ENCODE peak calls at places on chromosomes 12 and 14, in eight cellular contexts. One of them, this sample, is unnamed. For H3K9me3, the result is how much of the 10 kb centered on the place peaks cover.

GRCh38 chr12:109949089-109949488 is 47.1 kb downstream of the GIT2 start:
- DNase-seq in pancreas: peak
- DNase-seq in esophagus squamous epithelium: no peak
- DNase-seq in tibial artery: no peak
- DNase-seq in effector memory CD4-positive, alpha-beta T cell: no peak
- DNase-seq in naive thymus-derived CD4-positive, alpha-beta T cell: no peak
- DNase-seq in RWPE2: no peak
- DNase-seq in aorta: no peak
- DNase-seq in this sample: no peak

GRCh38 chr14:74571901-74572828 is 39.9 kb downstream of the LTBP2 start:
- DNase-seq in pancreas: no peak
- DNase-seq in effector memory CD4-positive, alpha-beta T cell: no peak
- DNase-seq in aorta: peak
- DNase-seq in naive thymus-derived CD4-positive, alpha-beta T cell: no peak
- DNase-seq in tibial artery: peak
- DNase-seq in RWPE2: peak
- DNase-seq in esophagus squamous epithelium: no peak
- DNase-seq in this sample: no peak

GRCh38 chr14:87888136-87888999 is 104.6 kb downstream of the GALC start:
- DNase-seq in naive thymus-derived CD4-positive, alpha-beta T cell: no peak
- DNase-seq in esophagus squamous epithelium: no peak
- DNase-seq in aorta: no peak
- DNase-seq in effector memory CD4-positive, alpha-beta T cell: no peak
- DNase-seq in tibial artery: peak
- DNase-seq in RWPE2: no peak
- DNase-seq in pancreas: no peak
- DNase-seq in this sample: no peak

GRCh38 chr12:62205348-62205747 is 54.9 kb upstream of the USP15 start:
- DNase-seq in aorta: no peak
- DNase-seq in naive thymus-derived CD4-positive, alpha-beta T cell: no peak
- DNase-seq in RWPE2: no peak
- DNase-seq in esophagus squamous epithelium: no peak
- DNase-seq in effector memory CD4-positive, alpha-beta T cell: no peak
- DNase-seq in tibial artery: no peak
- DNase-seq in pancreas: no peak
- DNase-seq in this sample: no peak

GRCh38 chr14:103123634-103124500 is 606 bp downstream of the TNFAIP2 start:
- DNase-seq in aorta: peak
- DNase-seq in naive thymus-derived CD4-positive, alpha-beta T cell: no peak
- DNase-seq in effector memory CD4-positive, alpha-beta T cell: no peak
- DNase-seq in pancreas: peak
- DNase-seq in tibial artery: peak
- DNase-seq in esophagus squamous epithelium: no peak
- DNase-seq in RWPE2: no peak
- DNase-seq in this sample: peak

GRCh38 chr12:117042171-117042809 is 56.9 kb downstream of the TESC start:
- DNase-seq in naive thymus-derived CD4-positive, alpha-beta T cell: no peak
- DNase-seq in RWPE2: no peak
- DNase-seq in tibial artery: no peak
- DNase-seq in pancreas: no peak
- DNase-seq in effector memory CD4-positive, alpha-beta T cell: no peak
- DNase-seq in esophagus squamous epithelium: no peak
- DNase-seq in aorta: no peak
- DNase-seq in this sample: no peak

GRCh38 chr12:130555628-130556485 is 160.2 kb downstream of the RIMBP2 start:
- DNase-seq in esophagus squamous epithelium: no peak
- DNase-seq in effector memory CD4-positive, alpha-beta T cell: no peak
- DNase-seq in pancreas: no peak
- DNase-seq in aorta: no peak
- DNase-seq in naive thymus-derived CD4-positive, alpha-beta T cell: no peak
- DNase-seq in RWPE2: no peak
- DNase-seq in tibial artery: no peak
- DNase-seq in this sample: no peak

GRCh38 chr14:96634896-96635295 is 132.7 kb downstream of the PAPOLA start:
- DNase-seq in effector memory CD4-positive, alpha-beta T cell: no peak
- DNase-seq in RWPE2: no peak
- DNase-seq in naive thymus-derived CD4-positive, alpha-beta T cell: no peak
- DNase-seq in tibial artery: no peak
- DNase-seq in pancreas: no peak
- DNase-seq in aorta: no peak
- DNase-seq in esophagus squamous epithelium: no peak
- DNase-seq in this sample: no peak

GRCh38 chr14:65824285-65824977 is 411.9 kb downstream of the FUT8 start:
- DNase-seq in RWPE2: no peak
- DNase-seq in naive thymus-derived CD4-positive, alpha-beta T cell: peak
- DNase-seq in tibial artery: peak
- DNase-seq in effector memory CD4-positive, alpha-beta T cell: peak
- DNase-seq in aorta: no peak
- DNase-seq in esophagus squamous epithelium: no peak
- DNase-seq in pancreas: no peak
- DNase-seq in this sample: no peak

GRCh38 chr12:3683670-3684069 is 69.2 kb downstream of the CRACR2A start:
- DNase-seq in tibial artery: no peak
- DNase-seq in effector memory CD4-positive, alpha-beta T cell: no peak
- DNase-seq in esophagus squamous epithelium: no peak
- DNase-seq in aorta: no peak
- DNase-seq in pancreas: no peak
- DNase-seq in RWPE2: no peak
- DNase-seq in naive thymus-derived CD4-positive, alpha-beta T cell: no peak
- DNase-seq in this sample: no peak

GRCh38 chr14:81454572-81455218 is 54.6 kb upstream of the STON2 start:
- DNase-seq in esophagus squamous epithelium: no peak
- DNase-seq in tibial artery: no peak
- DNase-seq in aorta: no peak
- DNase-seq in effector memory CD4-positive, alpha-beta T cell: no peak
- DNase-seq in naive thymus-derived CD4-positive, alpha-beta T cell: no peak
- DNase-seq in pancreas: no peak
- DNase-seq in RWPE2: no peak
- DNase-seq in this sample: no peak

GRCh38 chr12:58966939-58967338 is 46.6 kb upstream of the LRIG3 start:
- DNase-seq in aorta: no peak
- DNase-seq in esophagus squamous epithelium: no peak
- DNase-seq in pancreas: no peak
- DNase-seq in tibial artery: no peak
- DNase-seq in naive thymus-derived CD4-positive, alpha-beta T cell: no peak
- DNase-seq in RWPE2: no peak
- DNase-seq in effector memory CD4-positive, alpha-beta T cell: no peak
- DNase-seq in this sample: no peak

GRCh38 chr12:2682301-2683282 is 112.2 kb upstream of the FKBP4 start:
- DNase-seq in RWPE2: no peak
- DNase-seq in tibial artery: no peak
- DNase-seq in effector memory CD4-positive, alpha-beta T cell: no peak
- DNase-seq in aorta: peak
- DNase-seq in pancreas: no peak
- DNase-seq in naive thymus-derived CD4-positive, alpha-beta T cell: peak
- DNase-seq in esophagus squamous epithelium: no peak
- DNase-seq in this sample: no peak

GRCh38 chr12:119202121-119202527 is 23.4 kb downstream of the HSPB8 start:
- DNase-seq in esophagus squamous epithelium: no peak
- DNase-seq in aorta: no peak
- DNase-seq in pancreas: no peak
- DNase-seq in naive thymus-derived CD4-positive, alpha-beta T cell: no peak
- DNase-seq in RWPE2: no peak
- DNase-seq in tibial artery: no peak
- DNase-seq in effector memory CD4-positive, alpha-beta T cell: no peak
- DNase-seq in this sample: peak

GRCh38 chr12:112837629-112838191 is 46.2 kb downstream of the RPH3A start:
- DNase-seq in naive thymus-derived CD4-positive, alpha-beta T cell: no peak
- DNase-seq in effector memory CD4-positive, alpha-beta T cell: no peak
- DNase-seq in pancreas: no peak
- DNase-seq in RWPE2: no peak
- DNase-seq in esophagus squamous epithelium: no peak
- DNase-seq in tibial artery: no peak
- DNase-seq in aorta: no peak
- DNase-seq in this sample: no peak

GRCh38 chr12:20214286-20214685 is 154.1 kb upstream of the PDE3A start:
- DNase-seq in aorta: no peak
- DNase-seq in tibial artery: no peak
- DNase-seq in pancreas: no peak
- DNase-seq in effector memory CD4-positive, alpha-beta T cell: no peak
- DNase-seq in naive thymus-derived CD4-positive, alpha-beta T cell: no peak
- DNase-seq in RWPE2: no peak
- DNase-seq in esophagus squamous epithelium: no peak
- DNase-seq in this sample: no peak

GRCh38 chr12:90915353-90915752 is 39.6 kb downstream of the CCER1 start:
- DNase-seq in aorta: no peak
- DNase-seq in naive thymus-derived CD4-positive, alpha-beta T cell: no peak
- DNase-seq in pancreas: no peak
- DNase-seq in RWPE2: no peak
- DNase-seq in effector memory CD4-positive, alpha-beta T cell: no peak
- DNase-seq in esophagus squamous epithelium: no peak
- DNase-seq in tibial artery: no peak
- DNase-seq in this sample: no peak

GRCh38 chr12:85357609-85358008 is 77.6 kb downstream of the ALX1 start:
- DNase-seq in RWPE2: no peak
- DNase-seq in aorta: no peak
- DNase-seq in naive thymus-derived CD4-positive, alpha-beta T cell: no peak
- DNase-seq in effector memory CD4-positive, alpha-beta T cell: no peak
- DNase-seq in esophagus squamous epithelium: no peak
- DNase-seq in tibial artery: no peak
- DNase-seq in pancreas: no peak
- DNase-seq in this sample: no peak

DNA sequence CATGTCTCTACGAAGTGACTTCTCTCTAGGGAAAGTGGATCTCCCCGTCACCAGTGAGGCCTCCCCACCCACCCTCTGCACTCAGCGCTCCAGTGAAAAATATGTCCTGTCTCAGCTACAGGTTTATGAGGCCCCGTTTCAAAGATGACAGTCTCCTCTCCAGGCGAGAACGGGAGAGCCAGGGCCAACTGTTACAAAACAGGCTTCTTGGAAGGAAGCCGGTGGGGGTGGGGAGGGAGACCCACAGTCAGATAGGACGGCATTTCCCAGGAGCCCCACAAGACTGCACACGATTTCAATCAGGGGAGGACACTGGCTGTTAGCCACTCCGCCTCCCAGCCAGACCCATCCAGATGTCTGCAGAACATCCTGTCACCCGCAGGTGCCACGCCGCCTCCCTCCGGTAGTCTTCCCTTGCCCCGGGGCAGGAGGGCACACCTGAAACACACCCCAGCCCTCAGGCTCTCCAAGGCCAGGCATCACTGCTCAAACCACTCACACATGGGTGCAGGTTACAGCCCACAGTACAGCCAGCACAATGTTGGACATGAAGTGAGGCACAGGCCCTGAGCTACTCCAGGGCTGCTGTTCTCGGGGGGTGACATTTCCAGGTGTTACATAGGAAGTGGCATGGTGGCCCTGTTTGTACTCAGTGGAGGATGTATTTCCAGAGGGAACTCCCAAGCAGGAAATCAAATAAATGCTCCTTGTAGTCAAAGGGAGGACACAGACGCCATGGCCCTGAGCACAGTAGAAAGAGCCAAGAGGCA is 138.2 kb downstream of the BCL11B start:
- DNase-seq in RWPE2: no peak
- DNase-seq in pancreas: no peak
- DNase-seq in aorta: no peak
- DNase-seq in esophagus squamous epithelium: no peak
- DNase-seq in tibial artery: peak
- DNase-seq in effector memory CD4-positive, alpha-beta T cell: no peak
- DNase-seq in naive thymus-derived CD4-positive, alpha-beta T cell: no peak
- DNase-seq in this sample: no peak
- H3K27ac ChIP-seq in RWPE2: no peak
- H3K27ac ChIP-seq in pancreas: no peak
- H3K27ac ChIP-seq in aorta: no peak
- H3K27ac ChIP-seq in esophagus squamous epithelium: no peak
- H3K27ac ChIP-seq in tibial artery: no peak
- H3K27ac ChIP-seq in effector memory CD4-positive, alpha-beta T cell: no peak
- H3K27ac ChIP-seq in naive thymus-derived CD4-positive, alpha-beta T cell: no peak
- H3K27ac ChIP-seq in this sample: no peak

GRCh38 chr14:79357307-79357706 is 854.0 kb downstream of the DIO2 start:
- DNase-seq in effector memory CD4-positive, alpha-beta T cell: no peak
- DNase-seq in naive thymus-derived CD4-positive, alpha-beta T cell: no peak
- DNase-seq in aorta: no peak
- DNase-seq in RWPE2: no peak
- DNase-seq in tibial artery: no peak
- DNase-seq in esophagus squamous epithelium: no peak
- DNase-seq in pancreas: no peak
- DNase-seq in this sample: no peak

GRCh38 chr14:79352026-79352425 is 859.3 kb downstream of the DIO2 start:
- DNase-seq in aorta: no peak
- DNase-seq in tibial artery: no peak
- DNase-seq in naive thymus-derived CD4-positive, alpha-beta T cell: no peak
- DNase-seq in RWPE2: no peak
- DNase-seq in pancreas: no peak
- DNase-seq in effector memory CD4-positive, alpha-beta T cell: no peak
- DNase-seq in esophagus squamous epithelium: no peak
- DNase-seq in this sample: no peak

GRCh38 chr14:79356040-79356439 is 855.3 kb downstream of the DIO2 start:
- DNase-seq in naive thymus-derived CD4-positive, alpha-beta T cell: no peak
- DNase-seq in aorta: no peak
- DNase-seq in RWPE2: no peak
- DNase-seq in effector memory CD4-positive, alpha-beta T cell: no peak
- DNase-seq in pancreas: no peak
- DNase-seq in tibial artery: no peak
- DNase-seq in esophagus squamous epithelium: no peak
- DNase-seq in this sample: no peak

GRCh38 chr14:79354336-79354735 is 857.0 kb downstream of the DIO2 start:
- DNase-seq in naive thymus-derived CD4-positive, alpha-beta T cell: no peak
- DNase-seq in aorta: no peak
- DNase-seq in pancreas: no peak
- DNase-seq in RWPE2: no peak
- DNase-seq in esophagus squamous epithelium: no peak
- DNase-seq in tibial artery: no peak
- DNase-seq in effector memory CD4-positive, alpha-beta T cell: no peak
- DNase-seq in this sample: no peak
- H3K9me3 ChIP-seq in naive thymus-derived CD4-positive, alpha-beta T cell: under half
- H3K9me3 ChIP-seq in aorta: under half
- H3K9me3 ChIP-seq in pancreas: under half
- H3K9me3 ChIP-seq in RWPE2: under half
- H3K9me3 ChIP-seq in esophagus squamous epithelium: under half
- H3K9me3 ChIP-seq in tibial artery: under half
- H3K9me3 ChIP-seq in effector memory CD4-positive, alpha-beta T cell: under half
- H3K9me3 ChIP-seq in this sample: under half

GRCh38 chr12:49622501-49623141 is 740 bp upstream of the PRPF40B start:
- DNase-seq in pancreas: no peak
- DNase-seq in esophagus squamous epithelium: no peak
- DNase-seq in naive thymus-derived CD4-positive, alpha-beta T cell: peak
- DNase-seq in tibial artery: no peak
- DNase-seq in effector memory CD4-positive, alpha-beta T cell: peak
- DNase-seq in aorta: no peak
- DNase-seq in RWPE2: peak
- DNase-seq in this sample: no peak
- H3K4me3 ChIP-seq in pancreas: peak
- H3K4me3 ChIP-seq in esophagus squamous epithelium: peak
- H3K4me3 ChIP-seq in naive thymus-derived CD4-positive, alpha-beta T cell: peak
- H3K4me3 ChIP-seq in tibial artery: peak
- H3K4me3 ChIP-seq in effector memory CD4-positive, alpha-beta T cell: peak
- H3K4me3 ChIP-seq in aorta: peak
- H3K4me3 ChIP-seq in RWPE2: peak
- H3K4me3 ChIP-seq in this sample: peak

DNA sequence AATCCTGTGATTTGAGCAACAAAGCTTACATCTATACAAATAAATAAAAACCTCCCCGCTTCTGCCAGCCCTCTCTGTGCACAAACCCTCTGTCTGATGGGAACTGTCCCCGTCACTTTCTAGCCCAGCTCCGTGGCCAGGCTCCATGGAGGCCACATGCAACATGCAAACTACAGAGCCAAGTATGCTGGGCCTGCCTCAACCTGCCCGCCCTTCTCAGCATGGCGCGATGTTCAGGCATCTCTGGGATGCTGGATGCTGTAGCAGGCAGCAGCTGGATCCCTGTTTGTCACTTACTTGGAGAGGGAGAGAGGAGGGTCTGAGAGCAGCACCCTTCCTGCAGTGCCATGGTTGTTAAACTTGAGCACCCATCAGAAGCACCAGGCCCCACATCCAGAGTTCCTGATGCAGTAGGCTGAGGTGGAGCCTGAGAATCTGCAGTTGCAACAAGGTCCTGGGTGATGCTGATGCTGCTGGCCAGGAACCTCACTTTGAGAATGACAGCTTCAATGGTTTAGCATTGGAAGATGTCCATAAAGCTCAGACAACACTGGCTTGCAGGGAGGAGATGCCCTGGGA is 32.4 kb downstream of the CLMN start:
- DNase-seq in tibial artery: no peak
- DNase-seq in aorta: no peak
- DNase-seq in RWPE2: no peak
- DNase-seq in naive thymus-derived CD4-positive, alpha-beta T cell: no peak
- DNase-seq in pancreas: no peak
- DNase-seq in effector memory CD4-positive, alpha-beta T cell: no peak
- DNase-seq in esophagus squamous epithelium: no peak
- DNase-seq in this sample: no peak
- H3K27ac ChIP-seq in tibial artery: no peak
- H3K27ac ChIP-seq in aorta: no peak
- H3K27ac ChIP-seq in RWPE2: no peak
- H3K27ac ChIP-seq in naive thymus-derived CD4-positive, alpha-beta T cell: no peak
- H3K27ac ChIP-seq in pancreas: no peak
- H3K27ac ChIP-seq in effector memory CD4-positive, alpha-beta T cell: no peak
- H3K27ac ChIP-seq in esophagus squamous epithelium: no peak
- H3K27ac ChIP-seq in this sample: no peak